ENCODE peak calls at places on chromosomes 12 and 14, in eight cellular contexts. Z is keratinocyte, R is OCI-LY7, D is GM23338, F is neuronal stem cell, T is astrocyte, W is fibroblast of lung, N is neural progenitor cell. L is an unnamed sample.

GRCh38 chr12:87704374-87704773 is 324.8 kb downstream of the C12orf50 start:
- DNase-seq in N (no peak), Z (no peak), D (no peak), W (no peak), F (no peak), R (no peak), T (no peak), L (no peak)

GRCh38 chr12:6267007-6267721 is 43.3 kb upstream of the PLEKHG6 start:
- DNase-seq in Z (peak), R (peak), N (no peak), D (no peak), W (peak), F (no peak), T (peak), L (no peak)

GRCh38 chr12:42023733-42024494 is 120.8 kb downstream of the GXYLT1 start:
- DNase-seq in D (peak), T (peak), R (peak), W (peak), Z (no peak), F (peak), N (peak), L (peak)

GRCh38 chr12:98561846-98562245 is 31.6 kb upstream of the SLC25A3 start:
- DNase-seq in W (no peak), R (no peak), N (no peak), Z (no peak), D (no peak), T (no peak), F (no peak), L (no peak)

GRCh38 chr14:103496776-103497175 is 25.9 kb downstream of the CKB start:
- DNase-seq in Z (no peak), T (no peak), N (no peak), D (no peak), R (no peak), F (no peak), W (no peak), L (no peak)

GRCh38 chr12:21559855-21560569 is 33.9 kb downstream of the SPX start:
- DNase-seq in D (no peak), R (no peak), Z (peak), W (peak), F (no peak), N (no peak), T (peak), L (no peak)

GRCh38 chr12:124625867-124626675 is 58.7 kb upstream of the NCOR2 start:
- DNase-seq in F (no peak), T (peak), Z (no peak), N (no peak), W (peak), D (no peak), R (no peak), L (peak)

GRCh38 chr12:63915105-63915830 is 70.8 kb downstream of the SRGAP1 start:
- DNase-seq in D (no peak), W (peak), N (no peak), T (peak), F (no peak), Z (no peak), R (no peak), L (no peak)

GRCh38 chr14:95363468-95363954 is 43.8 kb upstream of the CLMN start:
- DNase-seq in W (no peak), F (no peak), Z (no peak), N (no peak), T (no peak), D (no peak), R (no peak), L (no peak)

GRCh38 chr14:55136241-55136640 is 7.2 kb downstream of the LGALS3 start:
- DNase-seq in W (peak), Z (no peak), R (no peak), N (no peak), F (no peak), T (peak), D (no peak), L (no peak)

GRCh38 chr14:101118746-101119610 is 215.5 kb upstream of the RTL1 start:
- DNase-seq in D (no peak), W (no peak), Z (no peak), F (no peak), R (no peak), N (no peak), T (no peak), L (no peak)

GRCh38 chr14:96581902-96582640 is 79.9 kb downstream of the PAPOLA start:
- DNase-seq in T (no peak), R (no peak), Z (no peak), N (no peak), F (no peak), D (peak), W (no peak), L (no peak)

GRCh38 chr14:104685216-104685997 is 4.0 kb upstream of the INF2 start:
- DNase-seq in R (peak), D (no peak), F (no peak), W (peak), N (no peak), Z (no peak), T (no peak), L (peak)

GRCh38 chr14:81066672-81067071 is 111.3 kb downstream of the TSHR start:
- DNase-seq in R (no peak), D (no peak), W (peak), T (peak), N (no peak), F (no peak), Z (no peak), L (no peak)

GRCh38 chr12:54143233-54143986 is 45.4 kb downstream of the SMUG1 start:
- DNase-seq in Z (no peak), N (no peak), D (no peak), T (no peak), F (no peak), W (no peak), R (no peak), L (no peak)

GRCh38 chr14:24232645-24233537 is at the start of gene GMPR2:
- DNase-seq in T (no peak), R (peak), F (no peak), Z (no peak), W (no peak), N (no peak), D (peak), L (peak)
- H2AFZ ChIP-seq in T (peak), R (peak), F (peak), Z (peak), W (peak), N (peak), D (peak), L (peak)

GRCh38 chr12:111435661-111436201 is 30.0 kb downstream of the SH2B3 start:
- DNase-seq in R (peak), N (no peak), F (no peak), W (peak), T (no peak), D (no peak), Z (no peak), L (no peak)

GRCh38 chr12:111436266-111436665 is 30.5 kb downstream of the SH2B3 start:
- DNase-seq in W (no peak), D (peak), N (no peak), F (no peak), T (no peak), R (no peak), Z (no peak), L (no peak)

GRCh38 chr12:111431772-111432171 is 26.0 kb downstream of the SH2B3 start:
- DNase-seq in Z (no peak), R (no peak), D (no peak), T (no peak), N (peak), W (no peak), F (no peak), L (no peak)

GRCh38 chr12:111434680-111435338 is 29.1 kb downstream of the SH2B3 start:
- DNase-seq in R (peak), Z (no peak), F (no peak), D (peak), N (no peak), W (peak), T (peak), L (peak)

DNA sequence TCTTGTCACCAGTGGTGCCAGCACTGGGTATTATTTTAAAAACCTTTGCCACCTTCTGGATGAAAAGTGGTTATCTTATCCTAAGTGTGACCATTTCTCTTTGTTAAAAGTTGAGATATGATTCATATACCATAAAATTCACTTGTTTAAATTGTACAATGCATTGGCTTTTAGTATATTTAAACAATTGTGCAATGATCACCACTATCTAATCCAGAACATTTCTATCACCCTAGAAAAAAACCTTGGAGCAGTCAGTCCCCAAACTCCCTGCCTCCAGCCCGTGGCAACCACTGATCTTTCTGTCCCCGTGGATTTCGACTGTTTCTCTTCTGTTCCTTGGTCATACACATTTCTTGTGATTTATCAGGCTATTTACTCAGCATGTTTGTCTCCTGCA is 28.3 kb downstream of the SH2B3 start:
- DNase-seq in Z (no peak), D (no peak), F (no peak), R (no peak), W (no peak), T (no peak), N (no peak), L (no peak)
- H3K4me3 ChIP-seq in Z (no peak), D (peak), F (no peak), R (peak), W (no peak), T (peak), N (no peak), L (no peak)

GRCh38 chr12:62519043-62519442 is 52.4 kb downstream of the MON2 start:
- DNase-seq in N (no peak), F (no peak), D (no peak), T (no peak), R (no peak), Z (no peak), W (no peak), L (no peak)
- H2AFZ ChIP-seq in N (no peak), F (no peak), D (no peak), T (no peak), R (no peak), Z (no peak), W (peak), L (no peak)

GRCh38 chr12:46492471-46493351 is 120.1 kb upstream of the SLC38A2 start:
- DNase-seq in F (no peak), Z (peak), R (no peak), W (peak), N (no peak), D (no peak), T (peak), L (peak)
- H3K4me3 ChIP-seq in F (no peak), Z (no peak), R (no peak), W (no peak), N (no peak), D (no peak), T (no peak), L (no peak)

DNA sequence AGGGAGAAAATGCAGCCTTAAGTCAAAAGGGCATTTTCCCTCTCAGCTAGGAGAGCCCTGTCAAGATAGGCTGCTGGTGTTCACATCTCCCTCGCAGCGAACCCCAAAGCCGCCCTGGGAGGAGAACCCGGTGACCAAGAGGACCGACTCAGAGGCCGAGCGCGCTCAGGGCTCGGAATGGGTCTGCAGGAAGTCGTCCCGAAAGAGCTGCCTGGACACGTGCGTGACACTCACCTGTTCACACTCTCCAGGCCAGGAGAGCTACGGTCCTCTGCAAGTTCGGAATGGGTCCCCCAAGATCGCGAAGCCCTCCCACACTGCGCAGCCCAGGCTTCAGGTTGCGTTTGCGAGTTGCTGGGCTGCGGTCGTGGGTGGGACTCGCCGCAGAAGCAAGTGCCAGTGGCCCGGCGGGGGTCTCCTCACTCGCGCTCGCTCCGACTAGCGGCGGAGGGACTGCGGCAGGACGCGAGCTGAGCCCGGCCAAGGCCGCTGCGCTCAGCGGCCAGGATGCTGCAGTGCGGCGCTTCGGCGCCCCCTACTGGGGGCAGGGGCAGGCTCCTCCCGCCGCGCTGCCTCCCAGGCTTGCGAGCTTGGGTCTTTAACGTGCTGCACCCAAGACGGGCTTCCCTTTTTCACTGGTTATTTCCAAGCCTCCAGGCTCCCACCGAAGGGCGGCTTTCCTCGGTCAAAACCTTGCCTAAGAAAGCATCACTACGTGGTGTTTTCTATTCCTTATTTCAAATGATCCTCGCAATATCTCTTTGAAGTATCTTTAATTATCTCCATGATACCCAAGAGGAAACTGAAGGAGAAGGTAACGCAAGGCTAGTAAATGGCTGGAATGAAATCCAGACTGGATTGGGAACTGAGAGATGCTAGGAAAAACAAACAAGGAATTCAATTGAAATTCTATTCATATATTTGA is at the start of gene RERG:
- DNase-seq in R (peak), D (peak), N (peak), W (peak), Z (no peak), T (peak), F (peak), L (peak)
- H2AFZ ChIP-seq in R (no peak), D (peak), N (peak), W (peak), Z (peak), T (peak), F (peak), L (peak)

GRCh38 chr12:12671850-12672660 is 23.9 kb downstream of the GPR19 start:
- DNase-seq in W (peak), R (no peak), F (no peak), D (no peak), N (no peak), Z (no peak), T (peak), L (no peak)

GRCh38 chr12:12673296-12673695 is 22.7 kb downstream of the GPR19 start:
- DNase-seq in F (no peak), D (no peak), Z (no peak), R (no peak), T (no peak), N (no peak), W (no peak), L (no peak)

GRCh38 chr12:12682284-12682683 is 13.7 kb downstream of the GPR19 start:
- DNase-seq in F (no peak), W (no peak), R (no peak), Z (no peak), D (no peak), T (no peak), N (no peak), L (no peak)

GRCh38 chr12:12681061-12681765 is 14.8 kb downstream of the GPR19 start:
- DNase-seq in R (no peak), F (no peak), W (no peak), D (no peak), N (no peak), T (no peak), Z (no peak), L (no peak)

DNA sequence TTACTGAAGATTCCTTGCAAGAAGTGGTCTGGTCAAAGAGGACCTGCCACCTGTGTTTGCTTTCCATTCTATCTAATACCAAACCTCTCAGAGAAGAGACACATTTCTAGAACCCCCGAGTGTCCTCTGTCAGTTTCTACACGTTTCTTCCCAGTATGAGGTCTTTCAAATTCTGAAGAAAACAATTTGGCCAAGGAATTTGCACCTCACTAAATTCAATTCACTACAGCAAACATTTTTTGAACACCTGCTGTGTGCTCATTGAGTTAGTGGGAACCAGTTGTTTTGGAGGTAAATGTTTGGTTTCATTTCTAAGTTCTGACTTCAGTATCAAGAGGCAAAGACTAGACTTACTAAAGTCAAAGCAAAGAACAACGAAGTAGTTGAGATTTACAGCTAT is 19.4 kb downstream of the GPR19 start:
- DNase-seq in D (peak), W (no peak), N (peak), T (no peak), R (no peak), F (no peak), Z (no peak), L (no peak)
- H3K4me3 ChIP-seq in D (no peak), W (no peak), N (peak), T (no peak), R (no peak), F (no peak), Z (no peak), L (no peak)

DNA sequence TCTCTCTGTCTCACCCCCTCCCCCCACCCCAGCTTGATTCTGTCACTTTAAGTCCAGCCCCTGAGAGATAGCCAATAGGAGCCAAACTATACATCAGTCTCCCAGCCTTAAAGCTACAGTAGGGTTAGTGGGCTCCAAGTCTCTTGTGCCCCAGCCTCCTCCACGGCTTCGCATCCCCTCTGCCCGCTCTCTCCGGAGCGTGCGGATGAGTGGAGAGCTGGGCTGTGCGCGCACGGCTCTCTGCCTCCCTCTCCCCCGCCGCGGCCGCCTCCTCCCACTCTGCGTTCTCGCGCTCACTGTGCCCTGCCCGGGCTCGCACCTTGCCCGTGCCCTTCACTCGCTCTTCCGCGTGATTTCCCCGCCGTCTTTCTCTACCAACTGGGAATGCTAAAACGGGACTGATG is at the start of gene ESRRB:
- DNase-seq in R (no peak), Z (no peak), N (peak), D (peak), T (no peak), F (peak), W (peak), L (peak)
- H2AFZ ChIP-seq in R (no peak), Z (peak), N (peak), D (peak), T (peak), F (peak), W (no peak), L (peak)

DNA sequence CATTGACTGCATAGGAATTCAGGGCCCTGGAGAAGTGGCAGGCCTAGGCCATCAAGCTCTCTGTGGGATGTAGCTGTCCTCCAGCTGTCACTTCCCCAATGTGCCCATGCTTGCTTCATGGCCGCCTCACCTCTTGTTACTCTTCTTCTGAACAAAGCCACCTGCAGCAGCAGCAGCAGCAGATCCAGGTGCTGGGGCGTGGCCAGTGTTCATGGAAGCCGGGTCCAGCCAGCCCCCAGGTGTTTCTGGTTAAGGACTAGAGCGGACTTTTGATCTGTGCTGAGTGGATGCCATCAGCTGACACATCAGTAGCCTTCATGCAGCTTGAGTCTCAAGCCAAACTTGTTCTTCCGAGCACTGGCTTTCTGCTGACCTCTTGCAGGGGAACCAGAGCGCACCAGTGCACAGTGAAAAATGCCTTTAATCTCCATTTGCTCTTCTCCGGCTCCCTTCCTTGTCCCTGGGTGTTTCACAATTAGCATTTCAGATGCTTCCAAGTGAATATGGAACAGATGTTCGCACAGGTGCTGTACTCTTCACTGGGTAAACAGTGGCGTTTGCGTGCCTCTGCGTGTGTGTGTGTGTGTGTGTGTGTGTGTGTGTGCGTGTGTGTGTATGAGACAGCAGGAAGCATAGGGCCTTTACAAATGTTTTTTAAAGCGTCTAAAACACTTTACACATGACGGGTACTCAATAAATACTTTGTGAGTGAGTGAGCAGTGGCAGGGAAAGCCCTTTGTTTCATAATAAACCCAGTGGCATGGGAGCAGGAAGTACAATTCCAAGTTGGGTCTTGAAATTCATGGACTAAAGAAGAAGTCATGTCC is 20.1 kb downstream of the TPCN1 start:
- DNase-seq in T (peak), N (no peak), W (peak), Z (peak), D (no peak), F (no peak), R (no peak), L (peak)
- H3K4me3 ChIP-seq in T (no peak), N (no peak), W (no peak), Z (no peak), D (no peak), F (no peak), R (no peak), L (no peak)

DNA sequence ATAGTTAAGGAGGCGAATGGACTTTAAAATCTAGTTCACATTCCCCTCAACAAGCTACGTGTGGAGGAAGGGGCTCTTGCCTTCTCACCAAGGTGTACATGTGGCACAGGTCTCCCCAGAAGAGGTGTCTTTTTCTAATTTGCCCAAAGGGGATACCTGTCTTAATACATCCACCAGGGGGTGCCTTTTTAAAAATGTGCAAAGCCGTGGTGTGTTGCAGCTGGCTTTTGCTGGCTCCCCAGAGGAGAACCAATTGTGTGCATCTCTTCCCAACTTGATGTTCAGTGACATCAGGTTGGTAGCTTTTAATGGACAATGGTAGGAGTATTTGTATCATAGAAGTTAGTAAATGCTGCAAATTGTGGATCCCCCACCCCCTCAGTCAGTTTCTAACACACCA is 33.8 kb downstream of the CREBL2 start:
- DNase-seq in Z (no peak), T (peak), D (peak), F (no peak), R (peak), N (peak), W (peak), L (no peak)
- H2AFZ ChIP-seq in Z (no peak), T (no peak), D (no peak), F (no peak), R (no peak), N (no peak), W (no peak), L (no peak)